ENCODE peak calls at places on chromosomes 4 and X, in four cellular contexts. K, E, L and P are unnamed samples.

GRCh38 chrX:21883258-21883657 is 27.5 kb downstream of the YY2 start:
- DNase-seq in K (no peak), E (no peak), L (no peak), P (no peak)

GRCh38 chrX:65406532-65406931 is 128.1 kb downstream of the LAS1L start:
- DNase-seq in E (no peak), L (no peak), K (no peak), P (no peak)

GRCh38 chrX:149830192-149830873 is 48.6 kb downstream of the MAGEA9 start:
- DNase-seq in K (peak; percentile 45), E (no peak), L (no peak), P (peak; percentile 26)

GRCh38 chrX:19836337-19836736 is 51.1 kb downstream of the SH3KBP1 start:
- DNase-seq in E (no peak), L (no peak), K (no peak), P (no peak)

GRCh38 chrX:43655961-43656494 is at the start of gene MAOA:
- DNase-seq in E (no peak), K (peak; percentile 20), L (peak; percentile 69), P (peak; percentile 12)

GRCh38 chr4:65917486-65917885 is 247.2 kb upstream of the EPHA5 start:
- DNase-seq in K (no peak), L (no peak), E (no peak), P (no peak)

GRCh38 chr4:54085284-54085683 is 14.7 kb upstream of the GSX2 start:
- DNase-seq in L (peak; percentile 64), K (no peak), E (no peak), P (no peak)

GRCh38 chr4:141654098-141654497 is 17.7 kb downstream of the IL15 start:
- DNase-seq in L (no peak), K (peak; percentile 26), E (no peak), P (peak; percentile 70)

GRCh38 chrX:12065251-12065650 is 73.0 kb upstream of the FRMPD4 start:
- DNase-seq in K (peak; percentile 23), E (no peak), L (no peak), P (peak; percentile 8)

GRCh38 chr4:120841580-120841979 is 80.9 kb downstream of the PRDM5 start:
- DNase-seq in K (no peak), E (no peak), L (no peak), P (no peak)

GRCh38 chr4:142158980-142159379 is 522.6 kb downstream of the IL15 start:
- DNase-seq in L (no peak), E (no peak), K (no peak), P (no peak)

GRCh38 chr4:4461850-4462249 is 74.9 kb downstream of the NSG1 start:
- DNase-seq in L (no peak), K (no peak), E (no peak), P (no peak)

GRCh38 chr4:106201373-106201772 is 114.6 kb downstream of the TBCK start:
- DNase-seq in E (no peak), K (no peak), L (no peak), P (no peak)

GRCh38 chr4:112765317-112765989 is 128.5 kb downstream of the LARP7 start:
- DNase-seq in K (peak; percentile 32), E (peak; percentile 17), L (no peak), P (no peak)

GRCh38 chr4:1471443-1472147 is 65.4 kb upstream of the NKX1-1 start:
- DNase-seq in K (no peak), E (no peak), L (no peak), P (no peak)

GRCh38 chr4:3201718-3202702 is 46.9 kb upstream of the MSANTD1 start:
- DNase-seq in L (no peak), E (peak; percentile 30), K (no peak), P (no peak)

GRCh38 chr4:138977525-138977924 is 38.1 kb upstream of the NOCT start:
- DNase-seq in L (no peak), E (peak; percentile 38), K (no peak), P (no peak)

GRCh38 chr4:127045872-127046271 is 586.9 kb upstream of the INTU start:
- DNase-seq in E (no peak), K (no peak), L (no peak), P (no peak)

GRCh38 chr4:75248770-75249467 is 265.3 kb downstream of the RCHY1 start:
- DNase-seq in L (no peak), E (no peak), K (no peak), P (peak; percentile 17)